ENCODE peak calls at places on chromosomes 1 and 21, in four cellular contexts. I is mesothelial cell of epicardium, Q is HCT116, U is stomach. R is an unnamed sample.

GRCh38 chr1:38848069-38848468 is 11.5 kb downstream of the RRAGC start:
- DNase-seq in I (no peak), Q (no peak), U (no peak), R (no peak)

GRCh38 chr1:217911908-217912307 is 280.8 kb downstream of the SPATA17 start:
- DNase-seq in I (no peak), Q (no peak), U (no peak), R (no peak)

GRCh38 chr1:77467741-77468140 is 185.9 kb downstream of the AK5 start:
- DNase-seq in I (no peak), Q (no peak), U (no peak), R (no peak)

GRCh38 chr1:205348559-205349477 is 7.9 kb downstream of the KLHDC8A start:
- DNase-seq in I (no peak), Q (no peak), U (no peak), R (no peak)

GRCh38 chr1:77039739-77040138 is 172.5 kb downstream of the ST6GALNAC5 start:
- DNase-seq in I (no peak), Q (peak), U (no peak), R (peak)

GRCh38 chr1:206117151-206117948 is at the start of gene AVPR1B:
- DNase-seq in I (peak), Q (no peak), U (peak), R (no peak)

GRCh38 chr1:165580931-165581871 is 37.4 kb downstream of the LRRC52 start:
- DNase-seq in I (no peak), Q (no peak), U (no peak), R (no peak)

GRCh38 chr1:55012661-55013060 is 13.9 kb downstream of the BSND start:
- DNase-seq in I (no peak), Q (no peak), U (no peak), R (no peak)

GRCh38 chr1:202130275-202130646 is 7.5 kb downstream of the GPR37L1 start:
- DNase-seq in I (no peak), Q (no peak), U (no peak), R (no peak)

GRCh38 chr1:197955486-197956394 is 38.6 kb downstream of the LHX9 start:
- DNase-seq in I (no peak), Q (no peak), U (no peak), R (no peak)

GRCh38 chr21:43851593-43851992 is 13.4 kb upstream of the AGPAT3 start:
- DNase-seq in I (no peak), Q (no peak), U (no peak), R (no peak)

GRCh38 chr1:110158261-110158660 is 8.0 kb downstream of the SLC6A17 start:
- DNase-seq in I (no peak), Q (no peak), U (no peak), R (no peak)

GRCh38 chr1:35377553-35377952 is 109.0 kb downstream of the ZMYM4 start:
- DNase-seq in I (no peak), Q (no peak), U (no peak), R (no peak)

GRCh38 chr1:27299385-27300252 is 22.3 kb upstream of the TMEM222 start:
- DNase-seq in I (peak), Q (no peak), U (peak), R (peak)

GRCh38 chr1:153431427-153431826 is 15.1 kb downstream of the S100A7A start:
- DNase-seq in I (no peak), Q (no peak), U (no peak), R (no peak)

GRCh38 chr1:160807242-160807641 is 11.3 kb downstream of the LY9 start:
- DNase-seq in I (no peak), Q (no peak), U (no peak), R (no peak)

GRCh38 chr1:115980998-115981993 is 5.0 kb downstream of the SLC22A15 start:
- DNase-seq in I (no peak), Q (peak), U (no peak), R (peak)

GRCh38 chr1:226661965-226662364 is 77.1 kb downstream of the ITPKB start:
- DNase-seq in I (no peak), Q (no peak), U (no peak), R (no peak)

GRCh38 chr1:102796429-102796828 is 311.9 kb downstream of the COL11A1 start:
- DNase-seq in I (no peak), Q (no peak), U (no peak), R (no peak)

GRCh38 chr1:153745417-153745816 is 17.6 kb downstream of the INTS3 start:
- DNase-seq in I (no peak), Q (no peak), U (no peak), R (no peak)

GRCh38 chr1:236020359-236021000 is 44.4 kb downstream of the NID1 start:
- DNase-seq in I (no peak), Q (no peak), U (no peak), R (no peak)

GRCh38 chr1:158179301-158180041 is 1.2 kb upstream of the CD1D start:
- DNase-seq in I (no peak), Q (no peak), U (no peak), R (no peak)

GRCh38 chr1:20732071-20732587 is 374 bp downstream of the SH2D5 start:
- DNase-seq in I (peak), Q (no peak), U (peak), R (no peak)

GRCh38 chr21:44348861-44349260 is 4.6 kb upstream of the TRPM2 start:
- DNase-seq in I (no peak), Q (no peak), U (no peak), R (no peak)

GRCh38 chr1:165312591-165312990 is 43.9 kb downstream of the LMX1A start:
- DNase-seq in I (no peak), Q (no peak), U (no peak), R (no peak)

GRCh38 chr1:23421752-23422312 is 2.7 kb downstream of the TCEA3 start:
- DNase-seq in I (no peak), Q (no peak), U (no peak), R (no peak)

GRCh38 chr1:155307247-155307740 is 1.4 kb upstream of the FDPS start:
- DNase-seq in I (no peak), Q (no peak), U (no peak), R (peak)

GRCh38 chr1:174017231-174017970 is 4.8 kb downstream of the RC3H1 start:
- DNase-seq in I (no peak), Q (no peak), U (no peak), R (no peak)

GRCh38 chr21:43909736-43910455 is 44.9 kb downstream of the AGPAT3 start:
- DNase-seq in I (no peak), Q (no peak), U (no peak), R (no peak)

GRCh38 chr1:228691926-228692325 is 43.4 kb upstream of the RHOU start:
- DNase-seq in I (no peak), Q (peak), U (peak), R (no peak)

GRCh38 chr1:94962745-94963265 is 35.9 kb upstream of the CNN3 start:
- DNase-seq in I (no peak), Q (no peak), U (peak), R (no peak)

GRCh38 chr1:25819496-25820246 is at the start of gene MTFR1L:
- DNase-seq in I (peak), Q (peak), U (peak), R (no peak)

GRCh38 chr1:7868085-7868780 is 15.4 kb upstream of the UTS2 start:
- DNase-seq in I (no peak), Q (no peak), U (no peak), R (no peak)

GRCh38 chr1:81922955-81923354 is 122.2 kb downstream of the ADGRL2 start:
- DNase-seq in I (no peak), Q (no peak), U (no peak), R (no peak)

GRCh38 chr1:61873994-61874393 is 131.7 kb downstream of the PATJ start:
- DNase-seq in I (no peak), Q (no peak), U (no peak), R (no peak)

GRCh38 chr1:30787856-30788495 is 30.4 kb upstream of the LAPTM5 start:
- DNase-seq in I (no peak), Q (no peak), U (no peak), R (no peak)

GRCh38 chr1:224660074-224660473 is 44.0 kb downstream of the CNIH3 start:
- DNase-seq in I (no peak), Q (no peak), U (no peak), R (no peak)

GRCh38 chr21:45570826-45571601 is 28.8 kb upstream of the SLC19A1 start:
- DNase-seq in I (no peak), Q (no peak), U (peak), R (no peak)

GRCh38 chr1:233569636-233570035 is 44.3 kb upstream of the KCNK1 start:
- DNase-seq in I (no peak), Q (no peak), U (no peak), R (no peak)

GRCh38 chr1:93749487-93749886 is 67.8 kb upstream of the BCAR3 start:
- DNase-seq in I (no peak), Q (no peak), U (no peak), R (no peak)

GRCh38 chr1:93751391-93752250 is 70.0 kb upstream of the BCAR3 start:
- DNase-seq in I (no peak), Q (no peak), U (no peak), R (no peak)

GRCh38 chr1:93746423-93746822 is 64.8 kb upstream of the BCAR3 start:
- DNase-seq in I (no peak), Q (no peak), U (no peak), R (no peak)

GRCh38 chr1:93750946-93751345 is 69.3 kb upstream of the BCAR3 start:
- DNase-seq in I (no peak), Q (no peak), U (no peak), R (no peak)

DNA sequence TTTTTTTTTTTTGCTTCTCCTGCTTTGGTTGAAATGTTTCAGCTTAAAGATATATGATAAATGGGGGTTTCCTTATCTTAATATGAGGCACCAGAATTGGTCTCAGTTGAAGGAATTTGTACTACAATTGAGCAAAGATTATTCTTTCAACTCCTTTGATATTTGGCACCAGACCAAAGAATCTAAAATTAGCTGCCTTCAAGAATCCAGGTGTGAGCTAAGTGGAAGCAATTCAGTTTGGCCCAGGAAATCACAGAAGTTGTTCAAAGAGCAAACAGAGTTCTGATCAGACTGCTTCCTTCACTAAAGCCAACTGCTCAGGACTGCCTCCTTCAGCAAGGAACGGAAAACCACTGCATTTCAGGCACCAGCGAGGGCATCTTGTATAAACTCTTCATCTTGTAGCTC is 68.3 kb upstream of the BCAR3 start:
- DNase-seq in I (no peak), Q (peak), U (peak), R (no peak)
- TF ChIP-seq CTCF in I (no peak), Q (peak), U (no peak), R (no peak)

GRCh38 chr21:25561668-25562641 is 45.3 kb downstream of the MRPL39 start:
- DNase-seq in I (peak), Q (no peak), U (peak), R (peak)
- TF ChIP-seq CTCF in I (no peak), Q (no peak), U (no peak), R (peak)

DNA sequence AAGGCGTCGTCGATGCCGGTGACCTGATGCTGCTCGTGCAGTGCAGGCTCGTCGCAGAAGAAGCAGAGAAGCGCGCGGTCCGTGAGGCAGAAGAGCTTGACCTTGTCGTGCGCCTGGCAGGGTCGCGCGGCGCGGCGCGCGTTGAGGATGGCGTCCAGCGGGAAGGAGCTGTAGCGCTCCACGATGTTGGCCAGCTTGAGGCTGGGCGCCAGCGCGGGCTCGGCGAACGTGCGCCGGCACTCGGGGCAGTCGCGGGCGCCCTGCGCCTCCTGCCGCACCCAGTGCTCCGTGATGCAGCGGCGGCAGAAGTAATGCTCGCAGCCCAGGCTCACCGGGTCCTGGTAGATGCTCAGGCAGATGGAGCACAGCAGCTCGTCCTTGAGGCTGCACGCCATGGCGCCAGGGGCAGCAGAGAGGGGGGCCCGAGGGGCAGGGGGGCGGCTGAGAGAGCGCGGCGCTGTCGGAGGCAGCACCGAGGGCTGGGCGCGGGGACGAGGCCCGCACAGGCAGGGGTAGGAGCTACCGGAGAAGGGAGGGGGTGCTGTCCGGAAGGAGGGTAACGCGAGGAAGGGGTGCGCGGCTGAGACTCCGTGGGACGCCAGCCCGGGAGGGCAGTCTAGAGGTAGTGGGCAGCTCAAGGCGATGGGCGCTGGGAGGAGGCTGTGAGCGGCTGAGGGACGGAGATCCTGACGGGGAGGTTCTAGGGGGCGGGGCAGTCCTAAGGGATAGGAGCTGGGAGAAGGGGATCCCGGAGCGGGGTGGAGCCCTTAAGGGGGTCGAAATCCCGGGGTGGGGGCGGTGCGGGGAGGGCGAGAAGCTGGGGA is 593 bp downstream of the TRIM62 start:
- DNase-seq in I (peak), Q (no peak), U (peak), R (no peak)
- TF ChIP-seq CTCF in I (no peak), Q (no peak), U (no peak), R (no peak)

DNA sequence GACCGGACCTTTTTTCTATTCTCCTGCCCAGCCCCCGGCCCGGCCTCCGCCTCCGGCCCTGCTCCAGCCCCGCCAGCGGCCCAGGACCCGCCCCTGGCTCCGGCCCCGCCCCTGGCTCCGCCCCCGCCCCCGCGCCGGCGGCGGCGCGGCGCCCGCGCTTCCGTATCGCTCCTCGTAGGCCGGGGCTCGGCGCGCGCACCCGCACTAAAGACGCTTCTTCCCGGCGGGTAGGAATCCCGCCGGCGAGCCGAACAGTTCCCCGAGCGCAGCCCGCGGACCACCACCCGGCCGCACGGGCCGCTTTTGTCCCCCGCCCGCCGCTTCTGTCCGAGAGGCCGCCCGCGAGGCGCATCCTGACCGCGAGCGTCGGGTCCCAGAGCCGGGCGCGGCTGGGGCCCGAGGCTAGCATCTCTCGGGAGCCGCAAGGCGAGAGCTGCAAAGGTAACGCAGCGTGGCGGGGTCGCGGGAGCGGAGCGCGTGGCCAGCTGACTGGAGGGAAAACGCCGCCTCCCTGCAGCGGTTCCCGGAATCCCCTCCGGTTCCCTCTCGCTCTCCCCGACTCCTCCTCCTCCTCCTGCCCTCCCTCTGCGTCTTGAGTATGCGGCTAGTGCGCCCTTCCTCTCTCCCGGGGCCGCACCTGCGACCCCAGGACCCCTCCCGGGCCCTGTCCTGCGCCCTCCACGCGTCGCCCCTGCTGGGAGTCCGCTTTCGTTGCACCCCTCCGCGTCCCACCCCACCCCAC is at the start of gene IFNAR2:
- DNase-seq in I (peak), Q (peak), U (peak), R (no peak)
- TF ChIP-seq CTCF in I (no peak), Q (no peak), U (no peak), R (no peak)

GRCh38 chr1:182783068-182783467 is 6.5 kb upstream of the NPL start:
- DNase-seq in I (no peak), Q (no peak), U (no peak), R (no peak)
- TF ChIP-seq CTCF in I (no peak), Q (no peak), U (no peak), R (no peak)

GRCh38 chr1:151128800-151129199 is 17.6 kb downstream of the SEMA6C start:
- DNase-seq in I (no peak), Q (no peak), U (no peak), R (no peak)

DNA sequence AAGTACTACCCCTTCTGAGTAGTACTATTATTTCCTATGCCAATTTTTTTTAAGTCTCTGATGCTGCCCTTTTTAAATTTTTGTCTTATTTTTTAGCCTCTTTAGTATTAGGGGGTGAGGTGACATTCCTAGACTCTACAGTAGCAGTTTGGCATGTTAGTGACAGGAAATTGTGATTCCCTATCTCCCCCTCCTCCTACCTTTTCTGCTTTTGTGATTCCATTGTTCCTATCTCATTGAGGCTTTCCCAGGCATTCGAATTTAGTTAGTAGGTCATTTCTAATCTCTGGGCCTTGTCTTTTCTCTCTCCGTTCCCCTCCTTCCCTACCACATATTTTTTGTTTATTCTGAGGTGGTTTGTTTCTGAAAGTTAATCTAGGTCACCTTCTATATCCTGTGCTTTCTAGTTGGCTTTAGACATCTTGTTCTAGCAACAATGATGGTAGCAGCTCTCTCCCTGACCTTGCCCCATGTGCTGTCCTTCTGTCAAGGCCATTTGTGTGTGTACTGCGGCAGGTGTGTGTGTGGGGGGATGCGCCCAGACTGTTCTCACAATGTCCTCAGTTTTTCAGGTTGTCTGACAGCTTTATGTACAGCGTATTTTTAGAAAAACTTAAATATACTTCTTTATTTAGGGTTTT is 21.5 kb downstream of the SEMA6C start:
- DNase-seq in I (no peak), Q (no peak), U (no peak), R (no peak)
- TF ChIP-seq CTCF in I (no peak), Q (no peak), U (no peak), R (no peak)